ENCODE peak calls at places on chromosomes 5 and 9, in five cellular contexts. X is BJ, D is AG04449, E is brain microvascular endothelial cell, I is body of pancreas. J is an unnamed sample.

GRCh38 chr9:109182940-109183798 is 16.1 kb upstream of the FRRS1L start:
- DNase-seq in X (no peak), D (no peak), E (peak; percentile 15), I (peak; percentile 79), J (peak; percentile 4)

GRCh38 chr5:159316519-159317383 is 13.5 kb downstream of the IL12B start:
- DNase-seq in X (no peak), D (no peak), E (peak; percentile 55), I (peak; percentile 25), J (peak; percentile 43)

GRCh38 chr5:168793844-168794837 is 215.0 kb upstream of the PANK3 start:
- DNase-seq in X (peak; percentile 28), D (peak; percentile 63), E (peak; percentile 23), I (no peak), J (peak; percentile 63)

GRCh38 chr5:179267671-179268071 is 77.6 kb downstream of the ADAMTS2 start:
- DNase-seq in X (no peak), D (no peak), E (no peak), I (peak; percentile 9), J (no peak)

GRCh38 chr9:134057311-134057665 is 10.5 kb downstream of the BRD3 start:
- DNase-seq in X (no peak), D (no peak), E (no peak), I (no peak), J (no peak)

GRCh38 chr9:130419521-130420035 is 25.2 kb upstream of the ASS1 start:
- DNase-seq in X (no peak), D (no peak), E (no peak), I (no peak), J (no peak)

GRCh38 chr5:16558984-16559629 is 57.7 kb downstream of the RETREG1 start:
- DNase-seq in X (no peak), D (no peak), E (no peak), I (no peak), J (no peak)

GRCh38 chr5:123093279-123094226 is 4.5 kb downstream of the PRDM6 start:
- DNase-seq in X (no peak), D (no peak), E (no peak), I (no peak), J (no peak)

GRCh38 chr5:16090270-16090669 is 89.3 kb downstream of the MARCHF11 start:
- DNase-seq in X (no peak), D (no peak), E (no peak), I (no peak), J (no peak)

GRCh38 chr9:120735415-120736126 is 21.3 kb upstream of the MEGF9 start:
- DNase-seq in X (no peak), D (peak; percentile 26), E (no peak), I (no peak), J (no peak)

GRCh38 chr9:6195714-6196360 is 19.8 kb upstream of the IL33 start:
- DNase-seq in X (no peak), D (no peak), E (no peak), I (no peak), J (no peak)

GRCh38 chr5:135999396-136000139 is 29.2 kb upstream of the TGFBI start:
- DNase-seq in X (no peak), D (no peak), E (peak; percentile 96), I (no peak), J (peak; percentile 83)

GRCh38 chr9:79657891-79658290 is 86.1 kb downstream of the TLE4 start:
- DNase-seq in X (no peak), D (no peak), E (no peak), I (no peak), J (no peak)

GRCh38 chr5:88686743-88687142 is 196.2 kb downstream of the MEF2C start:
- DNase-seq in X (no peak), D (no peak), E (no peak), I (no peak), J (no peak)

GRCh38 chr9:3241290-3241689 is 284.5 kb downstream of the RFX3 start:
- DNase-seq in X (no peak), D (no peak), E (peak; percentile 24), I (no peak), J (no peak)

GRCh38 chr5:81513982-81514381 is 120.0 kb upstream of the ACOT12 start:
- DNase-seq in X (no peak), D (no peak), E (no peak), I (no peak), J (no peak)

GRCh38 chr9:133649194-133649593 is 13.0 kb downstream of the DBH start:
- DNase-seq in X (no peak), D (no peak), E (no peak), I (no peak), J (no peak)

GRCh38 chr9:74742792-74743389 is 144.8 kb downstream of the TRPM6 start:
- DNase-seq in X (no peak), D (no peak), E (peak; percentile 27), I (no peak), J (peak; percentile 9)

GRCh38 chr9:135343733-135344522 is 135.7 kb upstream of the PPP1R26 start:
- DNase-seq in X (no peak), D (no peak), E (peak; percentile 26), I (peak; percentile 72), J (no peak)

GRCh38 chr5:126335871-126336270 is 87.3 kb upstream of the GRAMD2B start:
- DNase-seq in X (no peak), D (no peak), E (no peak), I (no peak), J (no peak)

GRCh38 chr9:121972501-121972981 is 120.6 kb downstream of the TTLL11 start:
- DNase-seq in X (no peak), D (peak; percentile 12), E (peak; percentile 69), I (peak; percentile 90), J (peak; percentile 92)
- TF ChIP-seq CTCF in X (no peak), D (no peak), E (no peak), I (no peak), J (no peak)

GRCh38 chr5:79753087-79753486 is 63.5 kb downstream of the CMYA5 start:
- DNase-seq in X (no peak), D (no peak), E (no peak), I (no peak), J (no peak)

GRCh38 chr5:79753863-79754645 is 64.4 kb downstream of the CMYA5 start:
- DNase-seq in X (no peak), D (no peak), E (no peak), I (no peak), J (no peak)

GRCh38 chr5:79754865-79755555 is 65.4 kb downstream of the CMYA5 start:
- DNase-seq in X (no peak), D (no peak), E (no peak), I (no peak), J (no peak)

GRCh38 chr5:79746645-79747044 is 57.0 kb downstream of the CMYA5 start:
- DNase-seq in X (no peak), D (no peak), E (no peak), I (no peak), J (no peak)

GRCh38 chr5:79750611-79751510 is 61.2 kb downstream of the CMYA5 start:
- DNase-seq in X (no peak), D (no peak), E (no peak), I (no peak), J (no peak)
- TF ChIP-seq CTCF in X (no peak), D (no peak), E (no peak), I (no peak), J (no peak)

GRCh38 chr5:56426658-56427057 is 193.5 kb upstream of the ANKRD55 start:
- DNase-seq in X (no peak), D (no peak), E (no peak), I (no peak), J (no peak)
- TF ChIP-seq CTCF in X (no peak), D (no peak), E (no peak), I (no peak), J (no peak)

GRCh38 chr9:99351647-99352046 is 129.6 kb downstream of the SEC61B start:
- DNase-seq in X (no peak), D (no peak), E (no peak), I (no peak), J (no peak)
- TF ChIP-seq CTCF in X (no peak), D (no peak), E (peak; percentile 26), I (no peak), J (peak; percentile 38)

GRCh38 chr5:138464388-138465287 is 641 bp upstream of the EGR1 start:
- DNase-seq in X (peak; percentile 89), D (peak; percentile 89), E (peak; percentile 99), I (peak; percentile 99), J (peak; percentile 99)

GRCh38 chr5:138464018-138464387 is 1.3 kb upstream of the EGR1 start:
- DNase-seq in X (peak; percentile 71), D (no peak), E (peak; percentile 88), I (peak; percentile 97), J (peak; percentile 94)

GRCh38 chr5:138461343-138462125 is 3.7 kb upstream of the EGR1 start:
- DNase-seq in X (no peak), D (no peak), E (peak; percentile 76), I (no peak), J (peak; percentile 71)

GRCh38 chr5:138465288-138466057 is at the start of gene EGR1:
- DNase-seq in X (peak; percentile 51), D (no peak), E (peak; percentile 96), I (peak; percentile 97), J (peak; percentile 96)

GRCh38 chr5:138463335-138464017 is 1.8 kb upstream of the EGR1 start:
- DNase-seq in X (no peak), D (no peak), E (no peak), I (peak; percentile 44), J (no peak)
- TF ChIP-seq CTCF in X (peak; percentile 27), D (peak; percentile 13), E (peak; percentile 39), I (no peak), J (no peak)

J was measured in HFFc6.